ENCODE peak calls at places on chromosomes 4 and X, in four cellular contexts. X is HepG2, W is IMR-90, T is K562. J is an unnamed sample.
A peak's percentile ranks its signal among the peaks of the same experiment; 100 is the strongest.

GRCh38 chr4:26022346-26022891 is 108.4 kb downstream of the SMIM20 start:
- DNase-seq in X (peak; percentile 73), W (peak; percentile 80), T (no peak), J (peak; percentile 51)

GRCh38 chr4:111632752-111633151 is 512.5 kb upstream of the FAM241A start:
- DNase-seq in X (no peak), W (peak; percentile 53), T (no peak), J (no peak)

GRCh38 chr4:85489273-85489672 is 14.3 kb downstream of the ARHGAP24 start:
- DNase-seq in X (no peak), W (peak; percentile 8), T (no peak), J (peak; percentile 84)

GRCh38 chr4:165085946-165086345 is 26.7 kb downstream of the TMEM192 start:
- DNase-seq in X (no peak), W (no peak), T (no peak), J (no peak)

GRCh38 chr4:8315343-8316250 is 46.0 kb downstream of the HTRA3 start:
- DNase-seq in X (peak; percentile 62), W (peak; percentile 89), T (no peak), J (peak; percentile 64)

GRCh38 chr4:123562994-123563745 is 166.6 kb downstream of the SPRY1 start:
- DNase-seq in X (no peak), W (peak; percentile 34), T (no peak), J (no peak)

GRCh38 chr4:128358903-128359260 is 71.3 kb upstream of the PGRMC2 start:
- DNase-seq in X (no peak), W (no peak), T (no peak), J (no peak)

GRCh38 chr4:128006592-128006991 is 41.4 kb downstream of the ABHD18 start:
- DNase-seq in X (no peak), W (peak; percentile 63), T (no peak), J (no peak)

GRCh38 chr4:26909369-26909768 is 48.7 kb downstream of the STIM2 start:
- DNase-seq in X (no peak), W (peak; percentile 11), T (no peak), J (no peak)

GRCh38 chr4:86451560-86452322 is 91.9 kb upstream of the MAPK10 start:
- DNase-seq in X (no peak), W (peak; percentile 30), T (no peak), J (peak; percentile 3)

GRCh38 chr4:139559095-139559490 is 3.1 kb upstream of the SETD7 start:
- DNase-seq in X (no peak), W (no peak), T (no peak), J (no peak)

GRCh38 chr4:25814323-25814722 is 48.5 kb downstream of the SEL1L3 start:
- DNase-seq in X (no peak), W (peak; percentile 63), T (no peak), J (peak; percentile 80)

GRCh38 chr4:153207561-153207960 is 3.3 kb downstream of the TRIM2 start:
- DNase-seq in X (peak; percentile 28), W (peak; percentile 24), T (peak; percentile 43), J (peak; percentile 16)

GRCh38 chr4:5962416-5962815 is 55.8 kb downstream of the C4orf50 start:
- DNase-seq in X (no peak), W (no peak), T (no peak), J (no peak)

DNA sequence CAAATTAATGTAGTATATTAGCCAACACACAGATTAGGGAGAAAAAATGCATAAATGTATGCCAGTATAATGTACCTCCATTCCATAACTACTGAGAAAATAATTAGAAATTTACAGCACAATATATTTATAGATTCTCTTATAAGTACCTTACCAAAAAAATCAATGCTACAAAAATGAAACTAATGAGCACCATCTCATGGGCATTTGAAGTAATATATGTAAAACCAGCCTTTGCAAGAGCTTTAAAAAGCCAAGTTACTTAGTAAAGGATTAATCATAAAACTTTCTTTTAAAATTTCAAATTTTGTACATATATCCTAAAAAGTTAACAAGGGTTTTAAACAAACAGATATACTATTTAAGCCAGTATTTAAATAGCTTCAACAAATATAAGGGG is 43.2 kb downstream of the LRBA start:
- DNase-seq in X (no peak), W (no peak), T (no peak), J (no peak)
- TF ChIP-seq RFX5 in X (no peak), W (no peak), T (no peak), J (no peak)

GRCh38 chr4:93830090-93830818 is 1.7 kb downstream of the ATOH1 start:
- DNase-seq in X (no peak), W (no peak), T (no peak), J (no peak)

GRCh38 chr4:93829531-93830089 is 1.1 kb downstream of the ATOH1 start:
- DNase-seq in X (no peak), W (no peak), T (no peak), J (no peak)

GRCh38 chr4:93827272-93827947 is 1.1 kb upstream of the ATOH1 start:
- DNase-seq in X (no peak), W (no peak), T (peak; percentile 8), J (no peak)

GRCh38 chr4:93828830-93829530 is 427 bp downstream of the ATOH1 start:
- DNase-seq in X (no peak), W (no peak), T (no peak), J (no peak)

DNA sequence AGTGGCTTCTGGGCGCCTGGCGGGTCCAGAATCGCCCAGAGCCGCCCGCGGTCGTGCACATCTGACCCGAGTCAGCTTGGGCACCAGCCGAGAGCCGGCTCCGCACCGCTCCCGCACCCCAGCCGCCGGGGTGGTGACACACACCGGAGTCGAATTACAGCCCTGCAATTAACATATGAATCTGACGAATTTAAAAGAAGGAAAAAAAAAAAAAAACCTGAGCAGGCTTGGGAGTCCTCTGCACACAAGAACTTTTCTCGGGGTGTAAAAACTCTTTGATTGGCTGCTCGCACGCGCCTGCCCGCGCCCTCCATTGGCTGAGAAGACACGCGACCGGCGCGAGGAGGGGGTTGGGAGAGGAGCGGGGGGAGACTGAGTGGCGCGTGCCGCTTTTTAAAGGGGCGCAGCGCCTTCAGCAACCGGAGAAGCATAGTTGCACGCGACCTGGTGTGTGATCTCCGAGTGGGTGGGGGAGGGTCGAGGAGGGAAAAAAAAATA is at the start of gene ATOH1:
- DNase-seq in X (no peak), W (no peak), T (peak; percentile 13), J (peak; percentile 18)
- H3K4me2 ChIP-seq in X (peak within 1 kb of the TSS; percentile 29), W (peak within 1 kb of the TSS; percentile 67), T (no peak within 1 kb of the TSS), J (peak within 1 kb of the TSS; percentile 89)

GRCh38 chrX:1488141-1488540 is 35.4 kb upstream of the ASMTL start:
- DNase-seq in X (no peak), W (no peak), T (no peak), J (no peak)
- TF ChIP-seq RFX5 in X (no peak), W (no peak), T (no peak), J (no peak)

DNA sequence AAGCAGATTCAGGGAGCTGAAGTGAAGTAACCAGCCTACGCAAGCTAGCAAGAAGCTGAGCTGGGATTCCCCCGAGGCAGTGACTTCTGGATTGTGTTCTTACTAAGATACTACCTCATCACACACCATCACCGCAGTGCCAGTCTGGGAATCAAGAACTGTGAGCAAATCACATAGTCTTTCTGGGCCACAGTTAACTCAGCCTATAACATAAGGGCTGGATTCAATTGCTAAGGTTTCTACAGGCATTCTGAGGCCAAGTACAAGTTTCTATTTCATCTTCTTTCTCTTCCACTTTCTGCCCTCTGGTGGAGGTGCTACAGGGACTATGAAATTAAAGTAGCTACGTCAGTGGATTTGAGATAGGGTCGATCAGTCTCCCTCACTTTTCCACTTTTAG is 1.4 kb upstream of the CORIN start:
- DNase-seq in X (no peak), W (peak; percentile 62), T (no peak), J (no peak)
- H3K4me2 ChIP-seq in X (no peak overlapping the region), W (no peak overlapping the region), T (no peak overlapping the region), J (no peak overlapping the region)

DNA sequence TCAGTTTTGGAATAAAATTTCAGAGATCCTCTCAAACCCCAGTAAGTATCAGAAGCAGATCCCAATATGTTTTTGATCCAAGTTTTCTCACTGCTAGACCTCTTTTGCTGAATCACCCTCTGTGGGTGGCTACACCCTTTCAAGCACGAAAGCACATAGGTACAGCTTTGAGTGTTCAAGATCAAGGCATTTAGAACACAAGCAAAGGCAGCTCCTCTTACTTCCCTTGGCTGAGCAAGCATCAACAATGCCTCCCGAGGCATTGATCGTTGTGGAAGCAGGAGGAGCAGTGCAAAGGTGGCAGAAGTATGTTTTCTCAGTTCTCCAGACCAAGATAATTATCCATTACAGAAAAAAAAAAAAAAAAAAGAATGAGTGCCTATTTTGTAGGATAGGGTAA is 72.0 kb upstream of the TSPAN7 start:
- DNase-seq in X (no peak), W (no peak), T (no peak), J (no peak)
- TF ChIP-seq RFX5 in X (no peak), W (no peak), T (no peak), J (no peak)

DNA sequence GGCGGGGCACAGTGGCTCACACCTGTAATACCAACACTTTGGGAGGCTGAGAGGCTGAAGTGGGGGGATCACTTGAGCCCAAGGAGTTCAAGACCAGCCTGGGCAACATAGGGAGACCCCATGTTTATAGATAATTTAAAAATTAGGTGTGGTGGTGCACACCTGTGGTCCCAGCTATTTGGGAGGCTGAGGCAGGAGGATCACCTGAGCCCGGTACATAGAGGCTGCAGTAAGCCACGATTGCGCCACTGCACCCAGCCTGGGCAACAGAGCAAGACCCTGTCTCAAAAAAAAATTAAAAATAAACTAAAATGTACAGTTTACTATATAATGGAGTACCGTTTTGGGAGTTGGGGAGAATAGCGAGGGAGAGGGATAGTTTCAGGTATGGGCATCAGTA is 4.2 kb downstream of the STAG2 start:
- DNase-seq in X (no peak), W (no peak), T (no peak), J (no peak)
- H3K4me2 ChIP-seq in X (no peak overlapping the region), W (no peak overlapping the region), T (no peak overlapping the region), J (no peak overlapping the region)

GRCh38 chr4:100042711-100043110 is 92.6 kb upstream of the H2AZ1 start:
- DNase-seq in X (no peak), W (peak; percentile 35), T (no peak), J (no peak)

GRCh38 chr4:100042235-100042634 is 92.2 kb upstream of the H2AZ1 start:
- DNase-seq in X (no peak), W (peak; percentile 60), T (no peak), J (no peak)

DNA sequence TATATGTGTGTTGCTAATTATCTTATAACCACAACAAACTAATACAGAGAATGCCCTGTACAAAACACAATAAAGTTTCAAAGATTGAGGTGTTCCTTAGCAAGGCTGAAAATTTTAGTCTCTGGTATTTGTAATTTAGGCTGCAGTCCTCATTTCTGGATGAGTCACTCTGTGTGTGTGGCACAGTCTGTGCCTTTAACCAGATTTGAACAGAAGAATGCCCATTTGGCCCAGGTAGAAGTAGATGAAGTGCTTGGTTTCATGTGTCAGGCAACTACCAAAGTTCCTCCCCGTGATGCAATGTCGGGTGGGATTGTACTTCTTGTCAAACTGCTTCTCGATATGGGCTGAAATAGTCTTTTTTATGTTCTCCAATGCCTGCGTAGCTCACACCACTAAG is 91.6 kb upstream of the H2AZ1 start:
- DNase-seq in X (no peak), W (peak; percentile 3), T (no peak), J (no peak)
- TF ChIP-seq RFX5 in X (no peak), W (no peak), T (no peak), J (no peak)

GRCh38 chr4:156128616-156129015 is 174.9 kb upstream of the CTSO start:
- DNase-seq in X (no peak), W (no peak), T (no peak), J (no peak)

GRCh38 chr4:156137971-156138581 is 184.4 kb upstream of the CTSO start:
- DNase-seq in X (no peak), W (no peak), T (no peak), J (no peak)

DNA sequence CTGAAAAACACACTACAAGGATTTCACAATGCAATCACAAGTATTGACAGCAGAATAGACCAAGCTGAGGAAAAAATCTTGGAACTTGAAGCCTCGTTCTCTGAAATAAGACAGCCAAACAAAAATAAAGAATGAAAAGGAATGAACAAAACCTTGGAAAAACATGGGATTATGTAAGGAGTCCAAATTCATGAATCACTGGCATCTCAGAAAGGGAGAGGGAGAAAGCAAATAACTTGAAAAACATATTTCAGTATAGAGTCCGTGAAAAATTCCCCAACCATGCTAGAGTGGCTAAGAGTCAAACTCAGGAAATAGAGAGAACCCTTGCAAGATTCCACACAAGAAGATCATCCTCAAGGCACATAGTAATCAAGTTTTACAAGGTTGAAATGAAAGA is 178.5 kb upstream of the CTSO start:
- DNase-seq in X (no peak), W (no peak), T (no peak), J (no peak)
- H3K4me2 ChIP-seq in X (no peak overlapping the region), W (no peak overlapping the region), T (no peak overlapping the region), J (no peak overlapping the region)